ENCODE peak calls at places on chromosomes 1 and 21, in four cellular contexts. V is lower leg skin, F is H1, A is spleen. O is an unnamed sample.

GRCh38 chr1:3052501-3052900 is 16.5 kb upstream of the PRDM16 start:
- DNase-seq in V (peak), A (no peak), F (no peak), O (no peak)

GRCh38 chr21:32772281-32773047 is 909 bp upstream of the PAXBP1 start:
- DNase-seq in A (peak), F (no peak), V (no peak), O (no peak)

GRCh38 chr1:110245876-110246620 is 35.9 kb downstream of the KCNC4 start:
- DNase-seq in V (no peak), A (peak), F (no peak), O (no peak)

GRCh38 chr21:45403133-45403824 is 1.7 kb upstream of the COL18A1 start:
- DNase-seq in A (peak), F (no peak), V (no peak), O (no peak)

GRCh38 chr1:25869909-25870606 is 5.5 kb downstream of the PAQR7 start:
- DNase-seq in A (peak), F (no peak), V (no peak), O (no peak)

GRCh38 chr1:58293388-58293787 is 253.1 kb downstream of the OMA1 start:
- DNase-seq in A (no peak), V (no peak), F (no peak), O (no peak)

GRCh38 chr21:43269461-43269860 is 100.7 kb downstream of the CRYAA start:
- DNase-seq in A (peak), V (no peak), F (no peak), O (no peak)

GRCh38 chr1:4059270-4059669 is 159.2 kb upstream of the C1orf174 start:
- DNase-seq in A (no peak), V (peak), F (no peak), O (no peak)

GRCh38 chr1:246139745-246140182 is 367.3 kb downstream of the SMYD3 start:
- DNase-seq in F (no peak), A (no peak), V (no peak), O (no peak)

GRCh38 chr1:193927550-193927949 is 741.1 kb upstream of the B3GALT2 start:
- DNase-seq in V (no peak), A (no peak), F (no peak), O (no peak)

GRCh38 chr1:100927276-100927675 is 31.4 kb downstream of the SLC30A7 start:
- DNase-seq in V (no peak), A (no peak), F (no peak), O (no peak)

GRCh38 chr21:41215856-41216408 is 48.0 kb downstream of the BACE2 start:
- DNase-seq in V (no peak), F (no peak), A (no peak), O (no peak)

GRCh38 chr1:7042322-7043231 is 257.3 kb downstream of the CAMTA1 start:
- DNase-seq in F (no peak), V (peak), A (no peak), O (no peak)

GRCh38 chr1:171922999-171923398 is 81.7 kb downstream of the DNM3 start:
- DNase-seq in V (no peak), A (no peak), F (no peak), O (no peak)

GRCh38 chr1:2820731-2821372 is 19.4 kb upstream of the TTC34 start:
- DNase-seq in V (no peak), F (no peak), A (no peak), O (no peak)

GRCh38 chr1:243325305-243325890 is 69.6 kb downstream of the SDCCAG8 start:
- DNase-seq in V (no peak), F (no peak), A (no peak), O (no peak)

GRCh38 chr21:26117324-26117971 is 53.1 kb downstream of the APP start:
- DNase-seq in V (no peak), F (no peak), A (no peak), O (no peak)

GRCh38 chr1:174902531-174903099 is 97.1 kb upstream of the CACYBP start:
- DNase-seq in V (no peak), A (no peak), F (no peak), O (no peak)

GRCh38 chr1:61087574-61087973 is 5.2 kb downstream of the NFIA start:
- DNase-seq in F (no peak), V (no peak), A (no peak), O (no peak)

GRCh38 chr1:171739646-171740045 is 2.2 kb downstream of the VAMP4 start:
- DNase-seq in F (no peak), V (no peak), A (no peak), O (no peak)

GRCh38 chr1:61005572-61006386 is 76.6 kb upstream of the NFIA start:
- DNase-seq in A (no peak), F (peak), V (no peak), O (no peak)

GRCh38 chr1:62799688-62800087 is 15.8 kb downstream of the ATG4C start:
- DNase-seq in A (no peak), V (no peak), F (no peak), O (no peak)

GRCh38 chr1:3352084-3352951 is 102.1 kb upstream of the ARHGEF16 start:
- DNase-seq in F (no peak), V (no peak), A (no peak), O (no peak)

GRCh38 chr1:21966247-21967000 is 10.4 kb upstream of the CELA3B start:
- DNase-seq in A (peak), F (no peak), V (no peak), O (no peak)

DNA sequence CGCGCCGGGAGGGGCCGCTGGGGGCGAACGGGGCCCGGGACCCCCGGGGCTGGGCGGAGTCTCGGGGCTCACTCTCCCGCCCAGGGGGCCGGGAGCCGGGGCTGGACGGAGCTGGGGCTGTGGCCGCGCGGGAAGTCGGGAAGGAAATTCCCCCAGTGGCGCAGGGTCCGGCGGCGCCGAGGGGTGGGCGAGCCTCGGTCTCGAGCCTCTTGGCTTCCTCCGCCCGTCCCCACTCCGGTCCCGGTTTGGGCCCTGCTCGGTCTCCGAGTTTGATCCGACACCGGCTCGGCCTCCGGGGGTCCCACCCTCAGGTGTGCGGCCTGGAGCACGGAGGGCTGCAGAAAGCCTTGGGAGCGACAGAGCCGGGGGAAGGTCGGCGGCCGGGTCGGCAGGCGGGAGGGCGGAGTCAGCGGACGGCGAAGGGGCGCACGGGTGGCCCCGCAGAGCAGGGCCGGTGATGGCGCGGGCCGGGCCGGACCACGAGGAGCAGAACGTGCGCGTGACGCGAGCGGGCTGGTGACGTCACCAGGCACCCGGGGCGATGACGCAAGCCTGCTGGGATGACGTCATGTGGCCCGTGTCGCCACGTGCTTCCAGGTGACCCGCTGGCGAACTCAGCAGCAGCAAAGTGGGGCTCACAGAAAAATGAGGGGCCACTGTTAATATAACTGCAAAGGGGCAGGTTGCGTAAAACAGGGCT is 610 bp upstream of the HES4 start:
- DNase-seq in A (peak), V (peak), F (no peak), O (peak)
- TF ChIP-seq POLR2A in A (no peak), V (no peak), F (no peak), O (no peak)

DNA sequence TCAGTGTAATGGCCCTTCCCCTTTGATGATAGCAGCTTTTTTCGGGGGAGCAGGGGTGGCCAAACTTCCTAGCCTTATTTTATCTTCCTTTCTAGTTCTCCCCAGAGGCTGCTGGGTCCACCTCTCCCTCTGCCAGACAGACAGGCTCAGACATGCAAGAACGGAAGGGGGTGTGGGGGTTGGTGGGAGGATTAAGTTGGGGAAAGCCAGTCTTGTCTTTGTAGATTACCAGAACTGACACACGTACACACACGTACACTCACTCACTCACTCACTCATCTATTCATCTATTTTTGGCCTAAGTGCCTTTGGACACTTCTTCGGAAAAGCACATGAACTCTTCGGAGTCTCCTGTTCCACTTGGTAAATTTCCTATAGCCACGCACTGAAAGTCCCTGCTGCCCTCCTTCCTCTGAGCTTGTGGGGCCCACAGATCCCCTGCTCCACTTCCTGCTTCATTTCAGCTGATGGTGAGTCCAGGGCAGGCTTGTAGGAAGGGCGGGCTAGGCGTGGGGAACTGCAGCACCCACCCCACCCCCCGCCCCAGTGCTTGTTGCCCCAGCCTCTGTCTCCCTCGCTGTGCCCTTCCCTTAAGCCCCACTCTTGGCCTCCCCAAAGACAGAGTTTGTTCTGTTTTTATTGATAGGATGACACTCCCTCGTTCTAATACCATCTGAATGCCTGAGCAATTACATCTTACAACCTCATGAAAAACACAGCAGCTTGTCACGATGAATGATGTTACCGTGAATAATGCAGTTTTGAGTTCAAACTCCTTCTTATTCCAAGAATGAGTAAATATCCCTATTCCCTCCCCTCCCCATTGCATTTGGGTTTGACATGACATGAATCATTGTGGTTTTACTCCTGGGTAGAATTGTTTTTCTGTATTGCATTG is 60.7 kb upstream of the ATP5PO start:
- DNase-seq in A (no peak), F (no peak), V (no peak), O (peak)
- H3K4me3 ChIP-seq in A (no peak), F (no peak), V (no peak), O (no peak)

GRCh38 chr1:23964235-23964668 is 4.6 kb downstream of the PNRC2 start:
- DNase-seq in A (no peak), F (no peak), V (no peak), O (no peak)
- TF ChIP-seq POLR2A in A (no peak), F (no peak), V (no peak), O (no peak)

GRCh38 chr1:5979536-5980313 is 12.5 kb downstream of the NPHP4 start:
- DNase-seq in V (no peak), A (peak), F (no peak), O (no peak)
- H3K4me3 ChIP-seq in V (no peak), A (no peak), F (no peak), O (no peak)

GRCh38 chr1:67752306-67752705 is 67.3 kb downstream of the GADD45A start:
- DNase-seq in A (no peak), V (no peak), F (no peak), O (no peak)
- TF ChIP-seq POLR2A in A (no peak), V (no peak), F (no peak), O (no peak)

DNA sequence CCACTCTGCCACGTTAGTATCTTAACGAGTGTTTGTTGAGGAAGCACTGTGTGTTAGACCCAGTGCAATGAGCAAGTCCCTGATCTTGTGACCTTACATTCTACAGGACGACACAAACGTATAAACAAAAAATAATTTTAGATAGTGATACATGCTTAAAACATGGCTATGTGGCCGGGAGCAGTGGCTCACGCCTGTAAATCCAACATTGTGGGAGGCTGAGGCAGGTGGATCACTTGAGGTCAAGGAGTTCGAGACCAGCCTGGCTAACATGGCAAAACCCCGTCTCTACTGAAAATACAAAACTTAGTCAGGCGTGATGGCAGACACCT is 19.6 kb downstream of the MTX1 start:
- DNase-seq in V (no peak), A (no peak), F (no peak), O (no peak)
- H3K4me3 ChIP-seq in V (no peak), A (peak), F (peak), O (peak)

O was measured in vagina.